ENCODE peak calls at places on chromosomes 11 and 22, in ten cellular contexts. One of them, this sample, is unnamed.

GRCh38 chr11:2268911-2269600 is 1.3 kb downstream of the ASCL2 start:
- DNase-seq in epithelial cell of esophagus: peak
- DNase-seq in nucleus accumbens: no peak
- DNase-seq in body of pancreas: peak
- DNase-seq in naive thymus-derived CD4-positive, alpha-beta T cell: peak
- DNase-seq in astrocyte: no peak
- DNase-seq in IMR-90: no peak
- DNase-seq in HCEC 1CT: no peak
- DNase-seq in hepatocyte: peak
- DNase-seq in fibroblast of pulmonary artery: peak
- DNase-seq in this sample: peak

GRCh38 chr22:43232445-43232844 is 45.5 kb upstream of the TTLL12 start:
- DNase-seq in epithelial cell of esophagus: no peak
- DNase-seq in nucleus accumbens: no peak
- DNase-seq in body of pancreas: no peak
- DNase-seq in naive thymus-derived CD4-positive, alpha-beta T cell: no peak
- DNase-seq in astrocyte: no peak
- DNase-seq in IMR-90: no peak
- DNase-seq in HCEC 1CT: no peak
- DNase-seq in hepatocyte: no peak
- DNase-seq in fibroblast of pulmonary artery: no peak
- DNase-seq in this sample: no peak

GRCh38 chr22:28741200-28741757 is 341 bp downstream of the CHEK2 start:
- DNase-seq in epithelial cell of esophagus: no peak
- DNase-seq in nucleus accumbens: no peak
- DNase-seq in body of pancreas: no peak
- DNase-seq in naive thymus-derived CD4-positive, alpha-beta T cell: no peak
- DNase-seq in astrocyte: no peak
- DNase-seq in IMR-90: no peak
- DNase-seq in HCEC 1CT: no peak
- DNase-seq in hepatocyte: no peak
- DNase-seq in fibroblast of pulmonary artery: no peak
- DNase-seq in this sample: no peak

GRCh38 chr22:46178755-46179505 is 28.6 kb downstream of the PPARA start:
- DNase-seq in epithelial cell of esophagus: peak
- DNase-seq in nucleus accumbens: no peak
- DNase-seq in body of pancreas: no peak
- DNase-seq in naive thymus-derived CD4-positive, alpha-beta T cell: no peak
- DNase-seq in astrocyte: no peak
- DNase-seq in IMR-90: no peak
- DNase-seq in HCEC 1CT: peak
- DNase-seq in hepatocyte: no peak
- DNase-seq in fibroblast of pulmonary artery: no peak
- DNase-seq in this sample: no peak

GRCh38 chr11:35927067-35927466 is 16.8 kb upstream of the LDLRAD3 start:
- DNase-seq in epithelial cell of esophagus: no peak
- DNase-seq in nucleus accumbens: no peak
- DNase-seq in body of pancreas: no peak
- DNase-seq in naive thymus-derived CD4-positive, alpha-beta T cell: no peak
- DNase-seq in astrocyte: no peak
- DNase-seq in IMR-90: no peak
- DNase-seq in HCEC 1CT: no peak
- DNase-seq in hepatocyte: no peak
- DNase-seq in fibroblast of pulmonary artery: no peak
- DNase-seq in this sample: no peak

GRCh38 chr11:63764712-63765631 is 3.6 kb downstream of the ZFTA start:
- DNase-seq in epithelial cell of esophagus: no peak
- DNase-seq in nucleus accumbens: no peak
- DNase-seq in body of pancreas: peak
- DNase-seq in naive thymus-derived CD4-positive, alpha-beta T cell: no peak
- DNase-seq in astrocyte: no peak
- DNase-seq in IMR-90: no peak
- DNase-seq in HCEC 1CT: no peak
- DNase-seq in hepatocyte: peak
- DNase-seq in fibroblast of pulmonary artery: peak
- DNase-seq in this sample: peak

GRCh38 chr11:8389034-8389996 is 125.6 kb upstream of the LMO1 start:
- DNase-seq in epithelial cell of esophagus: no peak
- DNase-seq in nucleus accumbens: peak
- DNase-seq in body of pancreas: peak
- DNase-seq in naive thymus-derived CD4-positive, alpha-beta T cell: no peak
- DNase-seq in astrocyte: peak
- DNase-seq in IMR-90: no peak
- DNase-seq in HCEC 1CT: no peak
- DNase-seq in hepatocyte: peak
- DNase-seq in fibroblast of pulmonary artery: no peak
- DNase-seq in this sample: no peak

GRCh38 chr11:82080160-82080559 is 653.5 kb downstream of the FAM181B start:
- DNase-seq in epithelial cell of esophagus: peak
- DNase-seq in nucleus accumbens: no peak
- DNase-seq in body of pancreas: no peak
- DNase-seq in naive thymus-derived CD4-positive, alpha-beta T cell: no peak
- DNase-seq in astrocyte: peak
- DNase-seq in IMR-90: peak
- DNase-seq in HCEC 1CT: no peak
- DNase-seq in hepatocyte: no peak
- DNase-seq in fibroblast of pulmonary artery: peak
- DNase-seq in this sample: no peak

GRCh38 chr11:95849087-95849825 is 59.0 kb downstream of the CEP57 start:
- DNase-seq in epithelial cell of esophagus: peak
- DNase-seq in nucleus accumbens: peak
- DNase-seq in body of pancreas: peak
- DNase-seq in naive thymus-derived CD4-positive, alpha-beta T cell: no peak
- DNase-seq in astrocyte: peak
- DNase-seq in IMR-90: peak
- DNase-seq in HCEC 1CT: peak
- DNase-seq in hepatocyte: peak
- DNase-seq in fibroblast of pulmonary artery: peak
- DNase-seq in this sample: peak

GRCh38 chr22:18031670-18032454 is 7.5 kb upstream of the MICAL3 start:
- DNase-seq in epithelial cell of esophagus: peak
- DNase-seq in nucleus accumbens: no peak
- DNase-seq in body of pancreas: peak
- DNase-seq in naive thymus-derived CD4-positive, alpha-beta T cell: no peak
- DNase-seq in astrocyte: peak
- DNase-seq in IMR-90: peak
- DNase-seq in HCEC 1CT: peak
- DNase-seq in hepatocyte: peak
- DNase-seq in fibroblast of pulmonary artery: peak
- DNase-seq in this sample: no peak

This sample was measured in frontal cortex.